ENCODE peak calls at places on chromosomes 7 and 10, in eight cellular contexts. J, V, O, M, B, W, K and E are unnamed samples.

GRCh38 chr7:114823290-114823689 is 98.6 kb upstream of the MDFIC start:
- DNase-seq in B (no peak), W (no peak), K (no peak), M (peak), V (no peak), O (no peak), J (no peak), E (no peak)

GRCh38 chr10:1628757-1629156 is 108.6 kb downstream of the ADARB2 start:
- DNase-seq in J (no peak), O (no peak), W (no peak), B (no peak), K (no peak), M (no peak), V (no peak), E (no peak)

GRCh38 chr7:50209461-50210161 is 94.9 kb upstream of the IKZF1 start:
- DNase-seq in W (no peak), B (no peak), O (no peak), V (no peak), M (no peak), J (no peak), K (no peak), E (no peak)

GRCh38 chr7:151299530-151299929 is 42.1 kb upstream of the NUB1 start:
- DNase-seq in J (no peak), O (no peak), V (no peak), W (no peak), M (peak), K (no peak), B (no peak), E (no peak)

GRCh38 chr7:31051598-31052503 is at the start of gene ADCYAP1R1:
- DNase-seq in V (no peak), K (peak), J (peak), W (no peak), B (peak), O (no peak), M (peak), E (peak)

GRCh38 chr10:88062385-88062784 is 199.0 kb downstream of the PTEN start:
- DNase-seq in J (no peak), O (no peak), W (no peak), V (peak), M (no peak), K (no peak), B (no peak), E (no peak)

GRCh38 chr7:121266307-121266894 is 62.4 kb upstream of the WNT16 start:
- DNase-seq in O (no peak), J (no peak), K (no peak), B (no peak), V (no peak), W (no peak), M (no peak), E (no peak)

GRCh38 chr7:1696671-1697498 is 26.8 kb downstream of the ELFN1 start:
- DNase-seq in O (no peak), J (no peak), B (no peak), W (no peak), V (no peak), K (no peak), M (peak), E (no peak)

GRCh38 chr7:107789647-107790046 is 13.4 kb downstream of the SLC26A3 start:
- DNase-seq in B (no peak), V (no peak), W (no peak), M (no peak), J (no peak), O (no peak), K (no peak), E (no peak)

GRCh38 chr10:103895458-103896186 is 22.4 kb downstream of the STN1 start:
- DNase-seq in B (no peak), W (peak), J (no peak), O (no peak), M (no peak), K (no peak), V (peak), E (no peak)

GRCh38 chr7:9557853-9558252 is 1124.4 kb downstream of the NXPH1 start:
- DNase-seq in M (no peak), K (no peak), B (no peak), O (no peak), J (no peak), W (no peak), V (no peak), E (no peak)

GRCh38 chr10:30182191-30183075 is 123.0 kb upstream of the JCAD start:
- DNase-seq in V (no peak), K (no peak), B (no peak), O (peak), W (peak), M (no peak), J (no peak), E (peak)

GRCh38 chr10:306654-307185 is 171.5 kb downstream of the ZMYND11 start:
- DNase-seq in K (peak), B (no peak), O (no peak), M (peak), V (no peak), J (no peak), W (no peak), E (no peak)

GRCh38 chr10:31458974-31459373 is 140.0 kb downstream of the ZEB1 start:
- DNase-seq in V (no peak), M (no peak), K (no peak), W (no peak), O (no peak), B (no peak), J (no peak), E (no peak)

GRCh38 chr10:129964611-129965417 is 740 bp upstream of the EBF3 start:
- DNase-seq in K (peak), O (no peak), J (no peak), V (no peak), B (no peak), W (no peak), M (no peak), E (no peak)

GRCh38 chr7:108015740-108016139 is 12.8 kb upstream of the LAMB1 start:
- DNase-seq in J (no peak), B (no peak), M (no peak), W (peak), O (no peak), V (no peak), K (no peak), E (no peak)

GRCh38 chr10:99532687-99533495 is at the start of gene NKX2-3:
- DNase-seq in O (no peak), B (no peak), V (peak), J (no peak), W (peak), K (peak), M (peak), E (no peak)

GRCh38 chr7:97373743-97374142 is 256.2 kb downstream of the SDHAF3 start:
- DNase-seq in J (no peak), M (no peak), B (no peak), W (no peak), O (no peak), V (no peak), K (peak), E (no peak)

GRCh38 chr7:30487371-30487770 is 8.8 kb upstream of the NOD1 start:
- DNase-seq in J (no peak), B (no peak), O (no peak), K (no peak), M (no peak), W (no peak), V (no peak), E (no peak)

GRCh38 chr7:157577061-157577460 is 240.3 kb downstream of the DNAJB6 start:
- DNase-seq in V (no peak), K (no peak), O (no peak), B (no peak), M (no peak), W (no peak), J (no peak), E (no peak)

GRCh38 chr7:50752422-50752821 is 30.3 kb downstream of the GRB10 start:
- DNase-seq in M (peak), W (no peak), J (no peak), B (no peak), O (no peak), K (no peak), V (no peak), E (no peak)

GRCh38 chr7:22574756-22575517 is 74.9 kb upstream of the STEAP1B start:
- DNase-seq in K (no peak), W (peak), V (no peak), O (no peak), B (no peak), M (no peak), J (no peak), E (no peak)

GRCh38 chr7:45711161-45711490 is 137.0 kb downstream of the ADCY1 start:
- DNase-seq in B (no peak), K (no peak), J (no peak), O (no peak), M (no peak), V (no peak), W (no peak), E (no peak)

GRCh38 chr7:7188742-7189141 is 6.4 kb downstream of the C1GALT1 start:
- DNase-seq in V (no peak), W (no peak), M (no peak), O (no peak), J (no peak), K (no peak), B (no peak), E (no peak)

GRCh38 chr10:29757551-29758297 is 123.0 kb upstream of the SVIL start:
- DNase-seq in O (no peak), B (no peak), K (no peak), J (no peak), M (no peak), V (no peak), W (peak), E (no peak)

GRCh38 chr10:22854935-22855421 is 72.9 kb upstream of the ARMC3 start:
- DNase-seq in W (no peak), M (no peak), K (no peak), J (no peak), V (peak), O (no peak), B (no peak), E (no peak)

GRCh38 chr10:113518816-113519591 is 33.8 kb upstream of the HABP2 start:
- DNase-seq in O (no peak), V (no peak), K (no peak), W (no peak), M (no peak), B (no peak), J (no peak), E (no peak)

GRCh38 chr10:113519616-113520015 is 33.2 kb upstream of the HABP2 start:
- DNase-seq in B (no peak), V (no peak), M (no peak), W (no peak), K (no peak), J (no peak), O (no peak), E (no peak)

GRCh38 chr10:113522460-113522859 is 30.4 kb upstream of the HABP2 start:
- DNase-seq in K (no peak), W (no peak), J (no peak), M (no peak), B (no peak), V (no peak), O (no peak), E (no peak)

GRCh38 chr10:113521482-113521795 is 31.4 kb upstream of the HABP2 start:
- DNase-seq in M (no peak), K (no peak), V (no peak), J (no peak), O (no peak), W (no peak), B (no peak), E (no peak)

GRCh38 chr10:113520606-113521481 is 32.0 kb upstream of the HABP2 start:
- DNase-seq in J (peak), M (peak), W (peak), K (peak), O (peak), B (peak), V (peak), E (peak)
- TF ChIP-seq CTCF in J (peak), M (peak), W (peak), K (peak), O (peak), B (peak), V (peak), E (peak)

GRCh38 chr7:70776627-70777101 is 355.3 kb upstream of the GALNT17 start:
- DNase-seq in W (no peak), B (no peak), V (peak), M (no peak), O (no peak), J (no peak), K (no peak), E (peak)

GRCh38 chr7:70774895-70775527 is 356.9 kb upstream of the GALNT17 start:
- DNase-seq in J (no peak), V (no peak), M (no peak), O (no peak), B (no peak), K (no peak), W (no peak), E (no peak)

GRCh38 chr7:70778585-70778984 is 353.4 kb upstream of the GALNT17 start:
- DNase-seq in J (no peak), M (no peak), W (no peak), B (no peak), O (no peak), K (no peak), V (no peak), E (no peak)

GRCh38 chr7:70777251-70777650 is 354.7 kb upstream of the GALNT17 start:
- DNase-seq in J (no peak), K (no peak), W (no peak), M (no peak), V (no peak), B (no peak), O (no peak), E (no peak)

GRCh38 chr7:70775570-70776156 is 356.3 kb upstream of the GALNT17 start:
- DNase-seq in K (no peak), M (no peak), W (no peak), B (no peak), V (peak), J (no peak), O (no peak), E (no peak)
- TF ChIP-seq CTCF in K (peak), M (peak), W (no peak), B (peak), V (peak), J (no peak), O (peak), E (no peak)

DNA sequence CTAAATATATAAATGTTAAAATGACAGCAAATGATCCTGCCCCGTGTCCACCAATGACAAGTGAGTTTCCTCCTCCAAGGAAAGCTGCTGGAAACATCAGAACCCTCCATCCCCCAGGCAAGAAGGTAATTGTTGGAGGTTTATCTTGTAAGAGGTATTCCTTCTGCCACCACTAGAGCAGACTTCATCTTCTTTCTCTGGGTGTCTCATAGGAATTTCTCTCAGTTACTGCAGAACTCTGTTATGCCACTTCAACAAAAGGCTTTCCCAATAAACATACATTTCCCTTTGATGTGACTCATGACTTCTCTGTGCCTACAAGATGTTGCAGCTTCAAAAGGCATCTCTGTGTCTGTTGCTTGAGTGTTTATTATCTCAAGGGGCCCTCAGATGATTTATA is 279.1 kb downstream of the BMPER start:
- DNase-seq in O (no peak), K (no peak), W (no peak), J (no peak), B (no peak), M (no peak), V (no peak), E (no peak)
- TF ChIP-seq CTCF in O (peak), K (peak), W (no peak), J (no peak), B (peak), M (peak), V (no peak), E (no peak)

GRCh38 chr7:28956608-28957063 is 1.5 kb downstream of the TRIL start:
- DNase-seq in J (peak), K (peak), V (no peak), O (no peak), B (peak), M (peak), W (peak), E (peak)
- TF ChIP-seq CTCF in J (peak), K (peak), V (no peak), O (peak), B (peak), M (peak), W (peak), E (peak)

DNA sequence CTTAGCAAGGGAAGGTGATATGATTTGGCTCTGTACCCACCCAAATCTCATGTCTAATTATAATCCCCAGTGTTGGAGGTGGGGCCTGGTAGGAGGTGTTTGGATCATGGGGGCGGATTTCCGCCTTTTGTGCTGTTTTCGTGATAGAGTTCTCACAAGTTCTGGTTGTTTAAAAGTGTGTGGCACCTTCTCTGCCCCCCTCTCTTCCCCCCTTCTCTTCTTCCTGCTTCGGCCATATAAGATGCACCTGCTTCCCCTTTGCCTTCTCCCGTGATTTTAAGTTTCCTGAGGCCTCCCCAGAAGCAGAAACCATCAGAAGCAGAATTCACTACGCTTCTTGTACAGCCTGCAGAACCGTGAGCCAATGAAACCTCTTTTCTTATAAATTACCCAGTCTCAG is 21.1 kb downstream of the BTRC start:
- DNase-seq in K (no peak), O (no peak), J (no peak), V (no peak), B (no peak), M (no peak), W (no peak), E (no peak)
- TF ChIP-seq CTCF in K (no peak), O (no peak), J (no peak), V (no peak), B (no peak), M (no peak), W (no peak), E (no peak)

DNA sequence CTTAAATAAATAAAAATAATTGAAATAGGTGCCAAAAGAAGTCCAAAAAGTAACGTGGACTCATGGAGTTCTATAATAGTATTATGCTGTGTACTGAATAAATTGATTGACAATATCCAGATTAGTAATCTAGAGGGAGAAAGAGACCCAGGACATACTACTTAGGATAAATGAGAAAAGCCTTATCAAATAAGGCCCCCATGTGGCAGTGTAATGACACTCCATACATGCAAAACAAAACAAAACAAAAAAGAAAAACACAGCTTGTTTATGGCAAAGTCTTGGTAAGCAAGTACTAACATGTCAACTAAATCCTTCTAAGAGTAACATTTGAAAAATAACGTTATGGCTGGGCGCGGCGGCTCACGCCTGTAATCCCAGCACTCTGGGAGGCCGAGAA is 3.6 kb upstream of the RUNDC3B start:
- DNase-seq in M (no peak), O (no peak), V (peak), J (no peak), W (no peak), B (no peak), K (no peak), E (no peak)
- TF ChIP-seq CTCF in M (peak), O (no peak), V (peak), J (no peak), W (no peak), B (peak), K (peak), E (no peak)

GRCh38 chr7:123771256-123771655 is 22.5 kb upstream of the WASL start:
- DNase-seq in B (no peak), W (no peak), K (no peak), V (no peak), J (no peak), O (no peak), M (no peak), E (no peak)
- TF ChIP-seq CTCF in B (no peak), W (no peak), K (no peak), V (no peak), J (no peak), O (no peak), M (no peak), E (no peak)

GRCh38 chr10:90746829-90747228 is 111.0 kb downstream of the HTR7 start:
- DNase-seq in B (no peak), M (no peak), O (no peak), J (no peak), K (no peak), W (no peak), V (no peak), E (no peak)

GRCh38 chr10:90745565-90745964 is 112.3 kb downstream of the HTR7 start:
- DNase-seq in V (peak), B (no peak), M (no peak), W (no peak), J (no peak), K (no peak), O (no peak), E (no peak)

GRCh38 chr10:90751107-90751997 is 106.5 kb downstream of the HTR7 start:
- DNase-seq in K (peak), M (peak), B (peak), W (peak), V (peak), J (no peak), O (no peak), E (no peak)
- TF ChIP-seq CTCF in K (peak), M (peak), B (peak), W (peak), V (peak), J (peak), O (peak), E (peak)